ENCODE peak calls at places on chromosomes 3 and 15, in five cellular contexts. Y is NCI-H1694 treated with DMSO at 0.1 percent for 48 hours; V is naive thymus-derived CD8-positive, alpha-beta T cell; I is MV-4-11; P is T-cell. O is an unnamed sample.

GRCh38 chr3:40971191-40972168 is 227.8 kb upstream of the CTNNB1 start:
- DNase-seq in I (peak), Y (no peak), V (no peak), P (no peak), O (peak)

GRCh38 chr15:80367094-80367493 is 37.1 kb upstream of the ARNT2 start:
- DNase-seq in Y (peak), I (peak), V (no peak), P (no peak), O (peak)

GRCh38 chr15:42343596-42344232 is 15.6 kb upstream of the CAPN3 start:
- DNase-seq in Y (no peak), V (no peak), P (no peak), I (no peak), O (no peak)

GRCh38 chr3:126607214-126607908 is 47.6 kb downstream of the TXNRD3 start:
- DNase-seq in P (no peak), Y (no peak), I (peak), V (no peak), O (peak)

GRCh38 chr3:113157408-113157980 is 53.9 kb upstream of the BOC start:
- DNase-seq in P (no peak), V (no peak), Y (no peak), I (no peak), O (no peak)

GRCh38 chr15:82045179-82045891 is 483 bp downstream of the MEX3B start:
- DNase-seq in I (no peak), Y (no peak), P (peak), V (no peak), O (peak)

GRCh38 chr3:130692455-130692854 is 54.2 kb downstream of the PIK3R4 start:
- DNase-seq in Y (no peak), V (no peak), P (no peak), I (no peak), O (peak)

GRCh38 chr3:153273767-153274443 is 111.9 kb downstream of the RAP2B start:
- DNase-seq in P (no peak), I (no peak), V (no peak), Y (no peak), O (peak)

GRCh38 chr15:83626171-83626802 is 27.6 kb upstream of the ADAMTSL3 start:
- DNase-seq in Y (no peak), I (no peak), V (no peak), P (no peak), O (no peak)

GRCh38 chr3:153400641-153401040 is 238.6 kb downstream of the RAP2B start:
- DNase-seq in Y (no peak), V (no peak), P (no peak), I (peak), O (peak)

GRCh38 chr3:46553154-46553553 is 12.9 kb downstream of the LRRC2 start:
- DNase-seq in V (no peak), I (no peak), P (no peak), Y (no peak), O (peak)

GRCh38 chr3:192229866-192230265 is 497.5 kb downstream of the FGF12 start:
- DNase-seq in V (no peak), P (no peak), I (no peak), Y (no peak), O (peak)

GRCh38 chr3:5217824-5218595 is 30.5 kb downstream of the EDEM1 start:
- DNase-seq in V (no peak), P (no peak), Y (no peak), I (no peak), O (peak)

O was measured in IMR-90.